ENCODE peak calls at places on chromosomes 4 and X, in eight cellular contexts. W is small intestine, M is cardiac muscle cell, X is breast epithelium, Q is AG04450, I is left ventricle myocardium inferior, B is tibial artery, V is heart left ventricle. K is an unnamed sample.

GRCh38 chrX:1380672-1381233 is 11.2 kb downstream of the SLC25A6 start:
- DNase-seq in W (no peak), M (no peak), X (no peak), Q (no peak), I (no peak), B (peak; percentile 61), V (no peak), K (no peak)

GRCh38 chr4:7828926-7829325 is 110.7 kb downstream of the AFAP1 start:
- DNase-seq in W (no peak), M (peak; percentile 71), X (no peak), Q (no peak), I (no peak), B (no peak), V (no peak), K (no peak)

GRCh38 chr4:185142563-185142910 is 529 bp upstream of the SLC25A4 start:
- DNase-seq in W (no peak), M (no peak), X (no peak), Q (no peak), I (no peak), B (no peak), V (no peak), K (no peak)

GRCh38 chr4:73661646-73662119 is 41.4 kb upstream of the RASSF6 start:
- DNase-seq in W (no peak), M (peak; percentile 96), X (no peak), Q (peak; percentile 96), I (no peak), B (no peak), V (no peak), K (no peak)

GRCh38 chr4:172726001-172726423 is 442.6 kb upstream of the GALNT7 start:
- DNase-seq in W (peak; percentile 96), M (no peak), X (no peak), Q (no peak), I (no peak), B (no peak), V (no peak), K (no peak)

GRCh38 chr4:1943928-1944327 is 64.8 kb downstream of the NELFA start:
- DNase-seq in W (no peak), M (no peak), X (no peak), Q (no peak), I (no peak), B (no peak), V (no peak), K (no peak)

GRCh38 chrX:12965390-12965940 is 9.4 kb upstream of the TMSB4X start:
- DNase-seq in W (no peak), M (no peak), X (no peak), Q (no peak), I (no peak), B (no peak), V (no peak), K (no peak)

GRCh38 chr4:6019316-6020263 is 1.4 kb upstream of the C4orf50 start:
- DNase-seq in W (peak; percentile 46), M (peak; percentile 61), X (no peak), Q (peak; percentile 2), I (no peak), B (no peak), V (no peak), K (no peak)

GRCh38 chr4:138114434-138114833 is 127.7 kb downstream of the SLC7A11 start:
- DNase-seq in W (no peak), M (peak; percentile 11), X (no peak), Q (no peak), I (no peak), B (no peak), V (no peak), K (no peak)

GRCh38 chr4:124943145-124943889 is 230.8 kb upstream of the ANKRD50 start:
- DNase-seq in W (no peak), M (peak; percentile 65), X (no peak), Q (no peak), I (no peak), B (no peak), V (no peak), K (no peak)

GRCh38 chr4:186709509-186709908 is 14.1 kb downstream of the FAT1 start:
- DNase-seq in W (no peak), M (no peak), X (no peak), Q (no peak), I (no peak), B (no peak), V (no peak), K (no peak)

GRCh38 chrX:4380710-4381109 is 667.3 kb upstream of the PRKX start:
- DNase-seq in W (no peak), M (no peak), X (no peak), Q (no peak), I (no peak), B (no peak), V (no peak), K (no peak)
- H3K27ac ChIP-seq in W (no peak overlapping the region), M (no peak overlapping the region), X (no peak overlapping the region), Q (no peak overlapping the region), I (no peak overlapping the region), B (no peak overlapping the region), V (no peak overlapping the region), K (no peak overlapping the region)

GRCh38 chr4:133903029-133903428 is 298.6 kb downstream of the PABPC4L start:
- DNase-seq in W (no peak), M (no peak), X (no peak), Q (no peak), I (no peak), B (no peak), V (no peak), K (no peak)
- H3K27ac ChIP-seq in W (no peak overlapping the region), M (no peak overlapping the region), X (no peak overlapping the region), Q (no peak overlapping the region), I (no peak overlapping the region), B (no peak overlapping the region), V (no peak overlapping the region), K (no peak overlapping the region)

GRCh38 chr4:158261480-158261879 is 51.2 kb downstream of the TMEM144 start:
- DNase-seq in W (no peak), M (no peak), X (no peak), Q (no peak), I (no peak), B (no peak), V (no peak), K (no peak)
- H3K27ac ChIP-seq in W (no peak overlapping the region), M (no peak overlapping the region), X (no peak overlapping the region), Q (no peak overlapping the region), I (no peak overlapping the region), B (no peak overlapping the region), V (no peak overlapping the region), K (no peak overlapping the region)

GRCh38 chr4:25826074-25826752 is 36.6 kb downstream of the SEL1L3 start:
- DNase-seq in W (no peak), M (no peak), X (no peak), Q (no peak), I (no peak), B (no peak), V (no peak), K (no peak)
- H3K27ac ChIP-seq in W (no peak overlapping the region), M (no peak overlapping the region), X (no peak overlapping the region), Q (no peak overlapping the region), I (no peak overlapping the region), B (no peak overlapping the region), V (no peak overlapping the region), K (no peak overlapping the region)

DNA sequence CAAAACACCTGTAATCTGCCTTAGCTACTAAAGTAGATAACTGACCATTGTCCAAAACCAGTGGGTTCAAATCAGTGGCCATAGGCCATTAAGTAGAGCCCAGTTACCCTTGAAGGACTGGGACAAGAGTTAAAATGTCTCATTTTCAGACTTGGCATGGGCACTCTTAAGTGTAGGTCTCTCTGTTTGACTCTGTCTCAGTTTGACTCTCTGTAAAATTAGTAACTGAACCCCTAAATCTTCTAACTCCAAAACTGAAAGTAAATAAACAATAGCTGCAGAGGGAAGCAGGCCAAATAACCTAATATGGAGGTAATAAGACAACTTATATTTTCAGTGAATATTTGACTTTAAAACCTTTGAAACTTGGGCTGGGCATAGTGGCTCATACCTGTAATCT is 89.1 kb downstream of the SLC16A2 start:
- DNase-seq in W (no peak), M (no peak), X (no peak), Q (no peak), I (no peak), B (no peak), V (no peak), K (no peak)
- H3K27ac ChIP-seq in W (no peak overlapping the region), M (no peak overlapping the region), X (no peak overlapping the region), Q (no peak overlapping the region), I (no peak overlapping the region), B (no peak overlapping the region), V (no peak overlapping the region), K (no peak overlapping the region)

GRCh38 chrX:19638968-19639539 is 123.7 kb upstream of the MAP3K15 start:
- DNase-seq in W (no peak), M (no peak), X (no peak), Q (no peak), I (no peak), B (no peak), V (no peak), K (no peak)
- H3K27ac ChIP-seq in W (no peak overlapping the region), M (no peak overlapping the region), X (no peak overlapping the region), Q (no peak overlapping the region), I (no peak overlapping the region), B (no peak overlapping the region), V (peak overlapping the region; percentile 42), K (no peak overlapping the region)